ENCODE peak calls at places on chromosomes 5 and 9, in four cellular contexts. N is colonic mucosa, W is A549, C is adrenal gland. F is an unnamed sample. For H3K9me3, the result is how much of the 10 kb centered on the place peaks cover.

GRCh38 chr5:172102251-172102870 is 85.7 kb downstream of the STK10 start:
- DNase-seq in N (no peak), W (no peak), C (no peak), F (no peak)

GRCh38 chr5:61274561-61274960 is 57.5 kb upstream of the ZSWIM6 start:
- DNase-seq in N (no peak), W (no peak), C (no peak), F (no peak)

GRCh38 chr9:77707696-77708095 is 59.6 kb upstream of the GNA14 start:
- DNase-seq in N (no peak), W (peak), C (peak), F (no peak)

GRCh38 chr5:169904059-169904458 is 76.2 kb downstream of the INSYN2B start:
- DNase-seq in N (no peak), W (no peak), C (no peak), F (no peak)

GRCh38 chr5:75156585-75156984 is 80.1 kb downstream of the ANKRD31 start:
- DNase-seq in N (no peak), W (no peak), C (no peak), F (no peak)

GRCh38 chr5:151072234-151073025 is 8.4 kb downstream of the TNIP1 start:
- DNase-seq in N (no peak), W (peak), C (no peak), F (no peak)

GRCh38 chr5:153476767-153477166 is 13.7 kb upstream of the GRIA1 start:
- DNase-seq in N (no peak), W (no peak), C (no peak), F (no peak)

GRCh38 chr5:109455598-109456096 is 45.9 kb upstream of the PJA2 start:
- DNase-seq in N (no peak), W (peak), C (peak), F (no peak)

GRCh38 chr5:82106207-82106606 is 134.4 kb downstream of the ATG10 start:
- DNase-seq in N (no peak), W (no peak), C (no peak), F (no peak)

GRCh38 chr9:134659688-134660131 is 18.1 kb downstream of the COL5A1 start:
- DNase-seq in N (no peak), W (no peak), C (no peak), F (no peak)

GRCh38 chr5:96339862-96340261 is 93.2 kb downstream of the PCSK1 start:
- DNase-seq in N (no peak), W (no peak), C (no peak), F (no peak)

GRCh38 chr9:5971740-5972139 is 43.7 kb downstream of the RANBP6 start:
- DNase-seq in N (no peak), W (no peak), C (no peak), F (no peak)

GRCh38 chr5:90504743-90505142 is 24.6 kb downstream of the LYSMD3 start:
- DNase-seq in N (no peak), W (no peak), C (no peak), F (no peak)

GRCh38 chr9:1939926-1940368 is 75.2 kb upstream of the SMARCA2 start:
- DNase-seq in N (peak), W (peak), C (no peak), F (no peak)

DNA sequence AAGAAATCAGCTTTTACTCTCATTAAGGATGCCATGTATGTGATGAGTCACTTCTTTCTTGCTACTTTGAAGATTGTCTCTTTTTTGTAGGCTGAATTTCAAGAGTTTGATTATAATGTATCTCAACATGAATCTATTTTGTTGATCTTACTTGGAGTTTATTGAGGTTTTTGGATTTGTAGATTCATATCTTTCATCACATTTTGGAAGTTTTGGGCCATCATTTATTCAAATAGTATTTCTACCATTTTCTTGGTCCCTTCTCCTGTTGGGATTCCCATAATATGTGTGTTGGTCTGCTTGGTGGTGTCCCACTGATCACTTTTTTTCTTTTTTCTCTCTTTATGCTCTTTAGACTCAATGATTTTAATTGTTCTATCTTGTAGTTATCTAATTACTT is 116.3 kb downstream of the CNTLN start:
- DNase-seq in N (no peak), W (no peak), C (no peak), F (no peak)
- H3K9me3 ChIP-seq in N (under half), W (under half), C (under half), F (under half)

GRCh38 chr5:10491673-10492026 is 50.0 kb downstream of the ROPN1L start:
- DNase-seq in N (no peak), W (no peak), C (no peak), F (no peak)

GRCh38 chr5:10498350-10498749 is 56.7 kb downstream of the ROPN1L start:
- DNase-seq in N (no peak), W (no peak), C (no peak), F (no peak)

GRCh38 chr5:10490927-10491672 is 49.4 kb downstream of the ROPN1L start:
- DNase-seq in N (no peak), W (no peak), C (no peak), F (no peak)

GRCh38 chr5:10489810-10490426 is 48.2 kb downstream of the ROPN1L start:
- DNase-seq in N (no peak), W (no peak), C (no peak), F (no peak)

DNA sequence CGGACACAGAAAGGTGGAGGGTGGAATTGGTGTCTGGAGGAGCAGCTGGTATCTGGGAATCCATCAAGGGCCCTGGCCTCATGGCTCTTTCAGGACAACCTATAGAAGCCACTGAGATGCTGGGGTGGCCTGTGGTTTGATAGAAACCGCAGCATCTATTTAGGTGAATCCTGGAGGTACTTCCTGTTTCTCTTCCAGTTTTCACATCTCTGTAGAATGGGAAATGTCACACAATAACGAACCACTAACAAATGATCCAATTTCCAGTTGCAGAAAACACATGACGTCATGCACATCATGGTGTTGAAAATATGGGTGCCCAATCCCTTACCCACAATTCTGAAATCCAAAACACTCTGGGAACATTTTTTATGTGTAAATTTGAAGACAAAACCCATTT is 52.2 kb downstream of the ROPN1L start:
- DNase-seq in N (no peak), W (no peak), C (no peak), F (no peak)
- H3K9me3 ChIP-seq in N (under half), W (under half), C (under half), F (under half)

DNA sequence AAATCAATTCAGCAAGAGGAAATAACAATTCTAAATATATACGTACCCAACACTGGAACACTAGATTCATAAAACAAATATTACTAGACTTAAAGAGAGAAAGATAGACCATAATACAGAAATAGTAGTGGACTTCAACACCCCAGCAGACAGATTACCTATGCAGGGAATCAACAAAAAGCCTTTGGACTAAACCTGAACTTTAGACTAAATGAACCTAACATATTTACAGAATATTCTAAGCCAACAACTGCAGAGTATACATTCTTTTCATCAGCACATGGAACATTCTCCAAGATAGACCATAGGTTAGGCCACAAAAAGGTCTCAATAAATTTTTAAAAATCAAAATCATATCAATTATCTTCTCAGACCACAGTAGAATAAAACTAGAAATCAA is 32.9 kb upstream of the BARX1 start:
- DNase-seq in N (no peak), W (no peak), C (no peak), F (no peak)
- H3K9me3 ChIP-seq in N (under half), W (under half), C (under half), F (under half)

GRCh38 chr9:96691326-96691725 is 36.2 kb upstream of the PRXL2C start:
- DNase-seq in N (no peak), W (no peak), C (no peak), F (no peak)
- H3K9me3 ChIP-seq in N (under half), W (under half), C (under half), F (under half)

GRCh38 chr5:56430437-56430836 is 197.3 kb upstream of the ANKRD55 start:
- DNase-seq in N (no peak), W (no peak), C (no peak), F (no peak)

GRCh38 chr5:56432326-56432725 is 199.2 kb upstream of the ANKRD55 start:
- DNase-seq in N (no peak), W (no peak), C (no peak), F (no peak)

GRCh38 chr5:56422060-56422762 is 189.1 kb upstream of the ANKRD55 start:
- DNase-seq in N (peak), W (no peak), C (no peak), F (no peak)

GRCh38 chr5:56429110-56429561 is 196.0 kb upstream of the ANKRD55 start:
- DNase-seq in N (peak), W (no peak), C (peak), F (no peak)

DNA sequence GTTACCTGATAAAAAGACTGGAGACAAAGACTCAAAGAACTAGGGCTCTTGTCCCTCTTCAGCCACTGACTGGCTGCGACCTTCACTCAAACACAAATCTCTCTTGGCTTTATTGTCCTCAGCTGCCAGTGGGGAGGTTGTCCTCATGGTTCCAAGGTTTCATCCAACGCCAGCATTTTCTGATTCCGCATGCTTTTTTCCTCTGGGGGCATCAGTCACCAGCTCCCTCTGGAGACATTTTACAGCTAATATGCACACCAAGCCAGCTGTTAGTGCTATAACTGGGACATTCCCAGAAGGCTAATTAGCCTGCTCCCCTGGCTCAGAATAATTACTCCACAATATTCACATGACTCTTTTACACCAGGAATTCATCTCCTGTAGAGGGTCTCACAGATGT is 193.5 kb upstream of the ANKRD55 start:
- DNase-seq in N (no peak), W (no peak), C (no peak), F (no peak)
- H3K9me3 ChIP-seq in N (under half), W (under half), C (under half), F (under half)

DNA sequence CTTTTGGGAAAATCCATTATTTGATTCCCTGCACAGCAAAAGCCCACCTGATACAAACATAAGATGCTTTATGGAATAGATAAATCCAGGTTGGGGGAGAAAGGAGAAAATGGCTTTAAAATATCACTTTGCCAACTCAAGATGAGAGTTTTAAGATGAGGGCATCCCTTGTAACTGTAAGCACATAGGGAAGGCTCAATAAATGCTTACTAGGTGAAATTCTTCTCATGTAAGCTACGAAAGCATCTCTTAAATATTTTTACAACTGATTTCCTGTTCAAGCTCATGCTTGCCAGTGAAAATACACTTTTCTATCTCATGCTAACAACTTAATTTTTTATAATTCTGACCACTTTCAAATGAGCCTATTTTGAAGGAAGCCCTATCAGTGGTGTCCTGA is 11.5 kb downstream of the CDH6 start:
- DNase-seq in N (no peak), W (no peak), C (no peak), F (no peak)
- H3K9me3 ChIP-seq in N (under half), W (under half), C (under half), F (under half)

DNA sequence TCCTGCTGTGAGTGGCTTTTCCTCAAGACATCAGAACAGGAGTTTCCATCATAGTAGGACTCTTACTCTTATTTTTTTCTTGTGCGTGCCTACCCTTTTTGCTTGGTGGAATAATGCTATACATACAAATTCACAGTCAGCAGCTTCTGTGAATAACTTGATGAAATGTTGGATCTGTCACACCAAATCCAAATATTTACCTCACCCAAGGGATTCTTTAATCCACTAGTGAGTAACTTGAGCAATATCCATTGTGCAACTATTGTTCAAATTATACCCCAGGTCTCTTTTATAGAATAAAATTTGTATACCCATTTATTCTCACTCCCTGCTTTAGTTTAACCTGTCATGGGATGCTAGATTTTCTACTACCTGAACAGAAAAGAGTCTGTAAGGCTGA is 1078.3 kb upstream of the EDIL3 start:
- DNase-seq in N (no peak), W (no peak), C (no peak), F (no peak)
- H3K9me3 ChIP-seq in N (under half), W (under half), C (under half), F (under half)